ENCODE peak calls at places on chromosomes 7 and 10, in four cellular contexts. C, P, T and Y are unnamed samples. For H3K36me3, the result is how much of the 10 kb centered on the place peaks cover.

GRCh38 chr7:25196132-25196896 is 32.0 kb downstream of the NPVF start:
- DNase-seq in C (no peak), P (no peak), T (no peak), Y (no peak)

GRCh38 chr10:42975558-42976352 is 101.1 kb upstream of the RET start:
- DNase-seq in C (peak), P (no peak), T (peak), Y (no peak)

GRCh38 chr10:79286318-79286951 is 60.8 kb upstream of the PPIF start:
- DNase-seq in C (peak), P (peak), T (peak), Y (peak)

GRCh38 chr7:155619634-155620271 is 24.7 kb upstream of the RBM33 start:
- DNase-seq in C (no peak), P (no peak), T (no peak), Y (no peak)

GRCh38 chr10:130127612-130128607 is 8.3 kb upstream of the GLRX3 start:
- DNase-seq in C (no peak), P (peak), T (no peak), Y (peak)

GRCh38 chr7:28813238-28813962 is 144.7 kb downstream of the TRIL start:
- DNase-seq in C (peak), P (no peak), T (no peak), Y (peak)

GRCh38 chr10:99930731-99931550 is 78.8 kb downstream of the DNMBP start:
- DNase-seq in C (no peak), P (no peak), T (no peak), Y (peak)

GRCh38 chr7:30934732-30935568 is 23.3 kb downstream of the AQP1 start:
- DNase-seq in C (no peak), P (no peak), T (peak), Y (no peak)

GRCh38 chr10:88150338-88150737 is 286.9 kb downstream of the PTEN start:
- DNase-seq in C (no peak), P (no peak), T (no peak), Y (no peak)

GRCh38 chr10:84195044-84195830 is 900 bp downstream of the CDHR1 start:
- DNase-seq in C (no peak), P (no peak), T (peak), Y (no peak)

GRCh38 chr7:132461043-132461592 is 115.2 kb downstream of the PLXNA4 start:
- DNase-seq in C (no peak), P (no peak), T (no peak), Y (no peak)

GRCh38 chr10:63798599-63799498 is 277.6 kb downstream of the REEP3 start:
- DNase-seq in C (peak), P (no peak), T (peak), Y (peak)

GRCh38 chr7:155974186-155974897 is 162.1 kb upstream of the SHH start:
- DNase-seq in C (no peak), P (no peak), T (peak), Y (no peak)

GRCh38 chr7:154869436-154869835 is 133.5 kb downstream of the PAXIP1 start:
- DNase-seq in C (no peak), P (no peak), T (peak), Y (no peak)

GRCh38 chr7:158096582-158096981 is 491.0 kb downstream of the PTPRN2 start:
- DNase-seq in C (no peak), P (no peak), T (peak), Y (no peak)

GRCh38 chr10:26556756-26557640 is 118.9 kb downstream of the APBB1IP start:
- DNase-seq in C (no peak), P (peak), T (no peak), Y (peak)

GRCh38 chr10:12707461-12708185 is 293.9 kb downstream of the CCDC3 start:
- DNase-seq in C (no peak), P (no peak), T (peak), Y (peak)

GRCh38 chr10:25026463-25026862 is 10.1 kb downstream of the THNSL1 start:
- DNase-seq in C (no peak), P (no peak), T (no peak), Y (no peak)

GRCh38 chr10:127532659-127533058 is 16.4 kb upstream of the NPS start:
- DNase-seq in C (no peak), P (no peak), T (no peak), Y (no peak)

GRCh38 chr7:281637-282036 is 8.3 kb upstream of the FOXL3 start:
- DNase-seq in C (no peak), P (no peak), T (no peak), Y (no peak)

GRCh38 chr10:6840766-6841165 is 260.7 kb upstream of the PRKCQ start:
- DNase-seq in C (no peak), P (no peak), T (no peak), Y (no peak)

GRCh38 chr7:148543-148931 is 43.8 kb upstream of the FAM20C start:
- DNase-seq in C (no peak), P (no peak), T (no peak), Y (no peak)

GRCh38 chr10:32372000-32372875 is 25.3 kb upstream of the EPC1 start:
- DNase-seq in C (no peak), P (no peak), T (no peak), Y (no peak)

GRCh38 chr7:5557920-5558401 is 134.3 kb upstream of the TNRC18 start:
- DNase-seq in C (peak), P (no peak), T (peak), Y (no peak)

GRCh38 chr10:27319752-27320561 is 79.4 kb upstream of the ACBD5 start:
- DNase-seq in C (peak), P (no peak), T (peak), Y (no peak)

GRCh38 chr7:151800861-151801260 is 76.1 kb downstream of the PRKAG2 start:
- DNase-seq in C (peak), P (no peak), T (no peak), Y (no peak)

GRCh38 chr7:41621953-41622831 is 80.7 kb downstream of the INHBA start:
- DNase-seq in C (no peak), P (no peak), T (no peak), Y (no peak)

GRCh38 chr10:21493841-21494220 is 31.7 kb downstream of the SKIDA1 start:
- DNase-seq in C (no peak), P (no peak), T (no peak), Y (no peak)

GRCh38 chr7:117122536-117122935 is 169.2 kb downstream of the ST7 start:
- DNase-seq in C (no peak), P (no peak), T (no peak), Y (no peak)

GRCh38 chr7:101754432-101755159 is 62.8 kb upstream of the CUX1 start:
- DNase-seq in C (no peak), P (no peak), T (no peak), Y (peak)

GRCh38 chr10:65891073-65891981 is 1034.5 kb upstream of the LRRTM3 start:
- DNase-seq in C (no peak), P (no peak), T (no peak), Y (no peak)

GRCh38 chr7:73741600-73741999 is 3.0 kb upstream of the ABHD11 start:
- DNase-seq in C (no peak), P (no peak), T (no peak), Y (no peak)

GRCh38 chr7:151177310-151177709 is 9.7 kb downstream of the ASB10 start:
- DNase-seq in C (peak), P (no peak), T (no peak), Y (no peak)

GRCh38 chr10:133195096-133195495 is 34.9 kb upstream of the UTF1 start:
- DNase-seq in C (no peak), P (no peak), T (no peak), Y (no peak)

GRCh38 chr10:5614081-5614721 is 52.2 kb downstream of the ASB13 start:
- DNase-seq in C (peak), P (no peak), T (no peak), Y (peak)

GRCh38 chr10:92045641-92046106 is 122.1 kb downstream of the BTAF1 start:
- DNase-seq in C (no peak), P (no peak), T (no peak), Y (no peak)

GRCh38 chr7:151890355-151891004 is 13.6 kb upstream of the PRKAG2 start:
- DNase-seq in C (no peak), P (no peak), T (no peak), Y (no peak)

GRCh38 chr7:135414850-135415439 is 95.0 kb downstream of the CNOT4 start:
- DNase-seq in C (no peak), P (no peak), T (no peak), Y (peak)

GRCh38 chr7:148485618-148486017 is 104.9 kb upstream of the C7orf33 start:
- DNase-seq in C (no peak), P (no peak), T (no peak), Y (no peak)

GRCh38 chr7:130144632-130145171 is 60.5 kb downstream of the TMEM209 start:
- DNase-seq in C (no peak), P (no peak), T (no peak), Y (no peak)

GRCh38 chr7:130145424-130146106 is 59.6 kb downstream of the TMEM209 start:
- DNase-seq in C (no peak), P (no peak), T (no peak), Y (no peak)

GRCh38 chr7:130142654-130143333 is 62.4 kb downstream of the TMEM209 start:
- DNase-seq in C (no peak), P (no peak), T (no peak), Y (no peak)

GRCh38 chr7:130143334-130143732 is 61.9 kb downstream of the TMEM209 start:
- DNase-seq in C (no peak), P (no peak), T (no peak), Y (no peak)

DNA sequence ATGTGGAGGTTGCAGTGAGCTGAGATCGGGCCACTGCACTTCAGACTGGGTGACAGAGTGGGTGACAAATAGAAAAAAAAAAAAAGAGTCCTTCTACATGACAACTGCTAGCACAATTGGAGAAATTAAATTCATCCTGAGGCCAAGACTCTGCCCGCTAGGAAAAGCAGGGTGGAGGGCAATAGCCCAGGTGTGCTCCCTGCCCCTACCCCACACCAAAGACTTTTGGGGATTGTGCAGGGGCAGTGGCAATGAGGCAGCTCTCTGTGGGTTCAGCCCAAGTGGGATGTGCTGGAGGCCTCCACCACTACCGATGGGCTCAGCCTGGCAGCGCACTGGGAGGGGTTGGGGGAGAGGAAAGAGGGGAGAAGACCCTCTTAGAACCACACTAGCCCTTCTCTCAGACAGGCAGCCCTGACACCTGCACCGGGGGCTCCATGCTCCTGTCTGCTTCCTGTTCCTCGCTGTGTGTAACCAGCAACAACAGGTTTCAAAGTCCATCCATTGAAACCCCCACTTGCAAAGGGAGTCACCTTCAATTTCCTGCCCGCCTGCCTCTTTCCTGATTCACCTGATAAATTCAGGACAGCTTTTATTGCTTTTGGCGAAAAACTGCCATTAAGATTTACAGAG is 61.1 kb downstream of the TMEM209 start:
- DNase-seq in C (no peak), P (no peak), T (no peak), Y (no peak)
- H3K27ac ChIP-seq in C (no peak), P (no peak), T (no peak), Y (no peak)

GRCh38 chr10:93757766-93758509 is at the start of gene LGI1:
- DNase-seq in C (no peak), P (no peak), T (no peak), Y (no peak)
- H3K4me3 ChIP-seq in C (peak), P (no peak), T (peak), Y (no peak)

GRCh38 chr7:2210551-2211258 is 22.0 kb downstream of the MAD1L1 start:
- DNase-seq in C (peak), P (no peak), T (no peak), Y (no peak)

GRCh38 chr7:2209961-2210323 is 22.8 kb downstream of the MAD1L1 start:
- DNase-seq in C (no peak), P (no peak), T (no peak), Y (no peak)

GRCh38 chr7:2209146-2209960 is 23.4 kb downstream of the MAD1L1 start:
- DNase-seq in C (peak), P (peak), T (peak), Y (peak)

GRCh38 chr7:2211259-2211575 is 21.5 kb downstream of the MAD1L1 start:
- DNase-seq in C (no peak), P (no peak), T (no peak), Y (no peak)

DNA sequence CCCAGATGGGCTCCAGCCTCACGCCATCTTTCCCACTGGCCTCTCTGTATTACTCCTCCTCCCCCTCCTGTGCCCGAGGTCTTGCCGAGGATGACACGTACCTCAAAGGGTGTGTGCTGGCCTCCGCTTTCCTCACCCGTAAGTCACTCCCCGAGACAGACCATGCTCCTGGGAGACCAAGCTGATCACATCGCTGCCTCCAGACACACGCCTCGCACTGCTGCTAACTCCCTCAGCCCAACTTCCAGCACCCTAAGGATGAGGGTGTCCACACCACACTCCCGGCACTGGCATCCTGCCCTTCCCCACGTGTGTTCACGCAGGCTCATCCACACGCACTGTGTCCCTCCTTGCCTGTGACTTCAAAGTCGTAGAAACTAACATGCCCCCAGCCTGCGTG is 24.0 kb downstream of the MAD1L1 start:
- DNase-seq in C (no peak), P (no peak), T (no peak), Y (no peak)
- H3K36me3 ChIP-seq in C (under half), P (under half), T (under half), Y (under half)

DNA sequence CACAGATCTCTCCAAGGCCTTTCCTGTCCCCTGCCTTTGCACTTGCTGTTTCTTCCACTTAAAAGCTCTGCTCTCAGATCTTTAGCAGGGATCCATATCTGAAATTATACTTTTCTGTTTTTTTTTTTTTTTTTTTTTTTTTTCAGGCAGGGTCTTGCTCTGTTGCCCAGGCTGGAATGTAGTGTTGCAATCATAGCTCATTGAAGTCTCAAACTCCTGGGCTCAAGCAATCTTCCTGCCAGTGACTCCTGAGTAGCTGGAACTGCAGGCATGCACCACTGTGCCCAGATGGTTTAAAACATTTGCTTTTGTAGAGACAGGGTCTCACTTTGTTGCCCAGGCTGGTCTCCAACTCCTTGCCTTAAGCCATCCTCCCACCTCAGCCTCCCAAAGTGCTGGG is 5.0 kb upstream of the TSPAN15 start:
- DNase-seq in C (no peak), P (no peak), T (peak), Y (no peak)
- H3K27ac ChIP-seq in C (peak), P (no peak), T (peak), Y (no peak)

DNA sequence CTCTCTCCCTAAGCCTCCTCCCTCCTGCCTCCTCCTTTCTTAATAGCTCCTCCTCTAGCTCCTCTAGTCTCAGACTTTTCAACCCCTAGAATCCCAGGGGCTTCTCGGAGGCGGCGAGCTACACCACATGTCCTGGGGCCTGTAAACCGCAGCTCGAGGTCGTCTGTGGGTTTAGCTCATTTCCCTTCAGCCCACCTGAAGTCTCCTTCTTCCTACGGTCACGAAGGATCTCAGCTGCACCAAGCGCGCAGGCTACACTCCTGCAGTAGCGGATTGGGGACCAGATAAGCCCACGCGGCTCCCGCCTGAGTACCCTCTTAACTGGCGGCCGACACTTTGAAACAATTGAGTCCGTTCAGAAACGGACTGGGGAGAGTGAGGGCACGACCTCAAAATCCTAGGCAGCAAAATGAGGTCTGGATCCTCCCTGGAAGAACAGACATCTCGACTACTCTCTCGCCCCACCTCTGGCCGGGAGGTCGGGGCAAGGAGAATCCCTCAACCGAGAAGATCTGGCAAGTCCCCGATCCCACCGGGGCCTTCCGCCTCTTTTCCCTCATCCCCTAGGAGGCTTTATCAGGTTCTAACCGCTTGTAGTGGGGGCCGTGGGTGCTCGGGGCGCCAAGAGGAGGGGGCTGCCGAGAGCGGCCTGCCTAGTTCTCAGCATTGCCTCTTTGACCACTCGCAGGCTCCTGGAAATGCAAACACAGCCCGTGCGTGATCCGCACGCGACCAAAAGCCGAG is 1.3 kb upstream of the SORCS3 start:
- DNase-seq in C (no peak), P (no peak), T (no peak), Y (no peak)
- H3K4me3 ChIP-seq in C (no peak), P (no peak), T (peak), Y (no peak)

GRCh38 chr7:128962837-128963236 is 25.1 kb downstream of the IRF5 start:
- DNase-seq in C (no peak), P (no peak), T (no peak), Y (no peak)
- H3K36me3 ChIP-seq in C (under half), P (under half), T (under half), Y (half or more)

GRCh38 chr10:69867699-69868558 is 66.2 kb downstream of the COL13A1 start:
- DNase-seq in C (peak), P (no peak), T (no peak), Y (no peak)
- H3K27ac ChIP-seq in C (no peak), P (no peak), T (no peak), Y (no peak)